ENCODE peak calls at places on chromosomes 4 and X, in nine cellular contexts. One of them, this sample, is unnamed.

GRCh38 chr4:144674711-144675110 is 28.8 kb downstream of the HHIP start:
- DNase-seq in A673: no peak
- DNase-seq in B cell: no peak
- DNase-seq in AG10803: no peak
- DNase-seq in kidney: no peak
- DNase-seq in esophagus squamous epithelium: no peak
- DNase-seq in ELR: no peak
- DNase-seq in endothelial cell: no peak
- DNase-seq in activated CD8-positive, alpha-beta memory T cell treated with anti-CD3 and anti-CD28 coated beads for 48 hours: no peak
- DNase-seq in this sample: no peak

GRCh38 chrX:133415276-133416105 is at the start of gene GPC4:
- DNase-seq in A673: peak
- DNase-seq in B cell: peak
- DNase-seq in AG10803: peak
- DNase-seq in kidney: peak
- DNase-seq in esophagus squamous epithelium: no peak
- DNase-seq in ELR: no peak
- DNase-seq in endothelial cell: peak
- DNase-seq in activated CD8-positive, alpha-beta memory T cell treated with anti-CD3 and anti-CD28 coated beads for 48 hours: no peak
- DNase-seq in this sample: no peak

GRCh38 chr4:178738026-178738425 is 1295.8 kb upstream of the AGA start:
- DNase-seq in A673: no peak
- DNase-seq in B cell: no peak
- DNase-seq in AG10803: no peak
- DNase-seq in kidney: no peak
- DNase-seq in esophagus squamous epithelium: no peak
- DNase-seq in ELR: peak
- DNase-seq in endothelial cell: no peak
- DNase-seq in activated CD8-positive, alpha-beta memory T cell treated with anti-CD3 and anti-CD28 coated beads for 48 hours: no peak
- DNase-seq in this sample: no peak

GRCh38 chr4:25654971-25655963 is at the start of gene SLC34A2:
- DNase-seq in A673: no peak
- DNase-seq in B cell: no peak
- DNase-seq in AG10803: no peak
- DNase-seq in kidney: peak
- DNase-seq in esophagus squamous epithelium: no peak
- DNase-seq in ELR: no peak
- DNase-seq in endothelial cell: peak
- DNase-seq in activated CD8-positive, alpha-beta memory T cell treated with anti-CD3 and anti-CD28 coated beads for 48 hours: no peak
- DNase-seq in this sample: peak

GRCh38 chr4:89212666-89213381 is 94.8 kb downstream of the GPRIN3 start:
- DNase-seq in A673: no peak
- DNase-seq in B cell: no peak
- DNase-seq in AG10803: peak
- DNase-seq in kidney: peak
- DNase-seq in esophagus squamous epithelium: no peak
- DNase-seq in ELR: peak
- DNase-seq in endothelial cell: no peak
- DNase-seq in activated CD8-positive, alpha-beta memory T cell treated with anti-CD3 and anti-CD28 coated beads for 48 hours: no peak
- DNase-seq in this sample: no peak

GRCh38 chr4:76485450-76485849 is 50.4 kb downstream of the SHROOM3 start:
- DNase-seq in A673: no peak
- DNase-seq in B cell: no peak
- DNase-seq in AG10803: no peak
- DNase-seq in kidney: no peak
- DNase-seq in esophagus squamous epithelium: no peak
- DNase-seq in ELR: no peak
- DNase-seq in endothelial cell: no peak
- DNase-seq in activated CD8-positive, alpha-beta memory T cell treated with anti-CD3 and anti-CD28 coated beads for 48 hours: no peak
- DNase-seq in this sample: no peak

GRCh38 chrX:154019633-154020499 is at the start of gene IRAK1:
- DNase-seq in A673: peak
- DNase-seq in B cell: peak
- DNase-seq in AG10803: peak
- DNase-seq in kidney: peak
- DNase-seq in esophagus squamous epithelium: no peak
- DNase-seq in ELR: peak
- DNase-seq in endothelial cell: peak
- DNase-seq in activated CD8-positive, alpha-beta memory T cell treated with anti-CD3 and anti-CD28 coated beads for 48 hours: peak
- DNase-seq in this sample: peak

GRCh38 chrX:19658030-19658429 is 142.7 kb upstream of the MAP3K15 start:
- DNase-seq in A673: no peak
- DNase-seq in B cell: no peak
- DNase-seq in AG10803: peak
- DNase-seq in kidney: no peak
- DNase-seq in esophagus squamous epithelium: no peak
- DNase-seq in ELR: peak
- DNase-seq in endothelial cell: no peak
- DNase-seq in activated CD8-positive, alpha-beta memory T cell treated with anti-CD3 and anti-CD28 coated beads for 48 hours: no peak
- DNase-seq in this sample: no peak

GRCh38 chr4:29704059-29704458 is 1016.1 kb upstream of the PCDH7 start:
- DNase-seq in A673: no peak
- DNase-seq in B cell: no peak
- DNase-seq in AG10803: no peak
- DNase-seq in kidney: no peak
- DNase-seq in esophagus squamous epithelium: no peak
- DNase-seq in ELR: no peak
- DNase-seq in endothelial cell: no peak
- DNase-seq in activated CD8-positive, alpha-beta memory T cell treated with anti-CD3 and anti-CD28 coated beads for 48 hours: no peak
- DNase-seq in this sample: no peak

GRCh38 chr4:153787156-153787555 is 1.7 kb downstream of the SFRP2 start:
- DNase-seq in A673: no peak
- DNase-seq in B cell: no peak
- DNase-seq in AG10803: no peak
- DNase-seq in kidney: no peak
- DNase-seq in esophagus squamous epithelium: no peak
- DNase-seq in ELR: no peak
- DNase-seq in endothelial cell: no peak
- DNase-seq in activated CD8-positive, alpha-beta memory T cell treated with anti-CD3 and anti-CD28 coated beads for 48 hours: no peak
- DNase-seq in this sample: no peak

GRCh38 chr4:113878718-113879117 is 100.7 kb downstream of the ARSJ start:
- DNase-seq in A673: peak
- DNase-seq in B cell: no peak
- DNase-seq in AG10803: peak
- DNase-seq in kidney: no peak
- DNase-seq in esophagus squamous epithelium: no peak
- DNase-seq in ELR: peak
- DNase-seq in endothelial cell: peak
- DNase-seq in activated CD8-positive, alpha-beta memory T cell treated with anti-CD3 and anti-CD28 coated beads for 48 hours: no peak
- DNase-seq in this sample: no peak

GRCh38 chr4:3879681-3880594 is 113.8 kb downstream of the ADRA2C start:
- DNase-seq in A673: no peak
- DNase-seq in B cell: peak
- DNase-seq in AG10803: peak
- DNase-seq in kidney: no peak
- DNase-seq in esophagus squamous epithelium: no peak
- DNase-seq in ELR: no peak
- DNase-seq in endothelial cell: no peak
- DNase-seq in activated CD8-positive, alpha-beta memory T cell treated with anti-CD3 and anti-CD28 coated beads for 48 hours: no peak
- DNase-seq in this sample: no peak

GRCh38 chr4:776743-777441 is 49.0 kb downstream of the CPLX1 start:
- DNase-seq in A673: no peak
- DNase-seq in B cell: no peak
- DNase-seq in AG10803: no peak
- DNase-seq in kidney: peak
- DNase-seq in esophagus squamous epithelium: no peak
- DNase-seq in ELR: no peak
- DNase-seq in endothelial cell: no peak
- DNase-seq in activated CD8-positive, alpha-beta memory T cell treated with anti-CD3 and anti-CD28 coated beads for 48 hours: no peak
- DNase-seq in this sample: no peak

This sample was measured in GM19239.